ENCODE peak calls at places on chromosomes 16 and 17, in eight cellular contexts. H, X, Y, G, D, E, S and M are unnamed samples.

GRCh38 chr17:19705771-19706770 is 10.3 kb downstream of the SLC47A2 start:
- DNase-seq in H (no peak), X (no peak), Y (no peak), G (no peak), D (no peak), E (peak; percentile 70), S (no peak), M (no peak)

GRCh38 chr16:51542856-51543510 is 391.9 kb upstream of the SALL1 start:
- DNase-seq in H (no peak), X (no peak), Y (no peak), G (no peak), D (no peak), E (peak; percentile 68), S (no peak), M (no peak)

GRCh38 chr17:61185385-61185784 is 214.3 kb upstream of the TBX2 start:
- DNase-seq in H (no peak), X (no peak), Y (no peak), G (no peak), D (no peak), E (no peak), S (no peak), M (no peak)

GRCh38 chr17:46192484-46193245 is 564 bp downstream of the KANSL1 start:
- DNase-seq in H (peak; percentile 86), X (no peak), Y (peak; percentile 76), G (peak; percentile 68), D (peak; percentile 47), E (peak; percentile 85), S (peak; percentile 34), M (no peak)

GRCh38 chr17:76426853-76427252 is 26.1 kb downstream of the UBE2O start:
- DNase-seq in H (no peak), X (no peak), Y (no peak), G (no peak), D (no peak), E (no peak), S (no peak), M (no peak)

GRCh38 chr17:9994761-9995160 is 89.7 kb upstream of the RCVRN start:
- DNase-seq in H (no peak), X (no peak), Y (no peak), G (no peak), D (no peak), E (no peak), S (no peak), M (no peak)

GRCh38 chr17:71237903-71238538 is 882.8 kb upstream of the SOX9 start:
- DNase-seq in H (no peak), X (no peak), Y (no peak), G (no peak), D (peak; percentile 87), E (no peak), S (no peak), M (no peak)

GRCh38 chr17:58447039-58447975 is 30.0 kb upstream of the RNF43 start:
- DNase-seq in H (peak; percentile 60), X (peak; percentile 65), Y (peak; percentile 44), G (peak; percentile 75), D (peak; percentile 97), E (peak; percentile 88), S (peak; percentile 20), M (peak; percentile 89)

GRCh38 chr16:3774156-3774767 is 56.9 kb upstream of the TRAP1 start:
- DNase-seq in H (peak; percentile 88), X (no peak), Y (peak; percentile 59), G (peak; percentile 39), D (no peak), E (no peak), S (no peak), M (no peak)

GRCh38 chr17:78185981-78186688 is 717 bp downstream of the TK1 start:
- DNase-seq in H (peak; percentile 64), X (no peak), Y (peak; percentile 57), G (no peak), D (peak; percentile 57), E (peak; percentile 42), S (no peak), M (no peak)

GRCh38 chr16:16062023-16062932 is 112.9 kb downstream of the ABCC1 start:
- DNase-seq in H (no peak), X (no peak), Y (no peak), G (peak; percentile 28), D (no peak), E (peak; percentile 11), S (no peak), M (no peak)

GRCh38 chr17:56594528-56595418 is 1.3 kb downstream of the NOG start:
- DNase-seq in H (peak; percentile 24), X (no peak), Y (peak; percentile 11), G (no peak), D (peak; percentile 56), E (peak; percentile 63), S (no peak), M (no peak)

GRCh38 chr17:4854181-4854681 is 21.1 kb downstream of the MINK1 start:
- DNase-seq in H (no peak), X (no peak), Y (no peak), G (no peak), D (peak; percentile 5), E (no peak), S (no peak), M (no peak)

DNA sequence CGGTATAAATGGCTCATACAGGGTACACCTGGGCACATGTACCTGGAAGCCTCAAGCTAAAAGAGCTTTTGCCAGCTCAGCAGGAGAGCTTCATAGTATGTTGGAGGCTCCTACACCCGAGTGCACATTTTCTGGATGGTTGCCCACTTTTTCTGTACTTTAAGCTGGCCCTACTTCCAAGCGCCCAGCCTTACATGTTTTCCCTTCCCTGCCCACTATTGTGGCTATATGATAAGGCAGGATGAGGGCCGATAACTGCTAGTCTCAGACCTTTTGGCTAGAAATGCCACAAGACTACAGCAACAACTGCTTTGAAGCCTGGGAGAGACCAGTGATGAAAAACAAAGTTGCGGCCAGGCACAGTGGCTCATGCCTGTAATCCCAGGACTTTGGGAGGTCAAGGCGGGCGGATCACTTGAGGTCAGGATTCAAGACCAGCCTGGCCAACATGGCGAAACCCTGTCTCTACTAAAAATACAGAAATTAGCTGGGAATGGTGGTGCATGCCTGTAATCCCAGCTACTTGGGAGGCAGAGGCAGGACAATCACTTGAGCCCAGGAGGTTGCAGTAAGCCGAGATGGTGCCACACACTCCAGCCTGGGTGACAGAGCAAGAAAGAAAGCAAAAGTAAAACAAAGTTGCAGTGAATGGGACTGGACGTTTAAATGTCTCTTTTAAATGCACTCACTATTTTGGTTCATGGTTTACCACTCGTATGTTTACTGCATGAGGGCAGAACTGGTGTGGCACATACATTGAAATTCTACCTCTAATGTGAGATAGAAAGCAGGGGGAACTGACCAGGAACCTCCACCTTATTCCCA is 14.2 kb upstream of the MARCHF10 start:
- DNase-seq in H (no peak), X (no peak), Y (peak; percentile 16), G (peak; percentile 14), D (no peak), E (no peak), S (no peak), M (no peak)
- H3K4me1 ChIP-seq in H (peaks cover 14% of the 10 kb centered on the region), X (peaks cover 6% of the 10 kb centered on the region), Y (no peaks in the 10 kb centered on the region), G (peaks cover 9% of the 10 kb centered on the region), D (peaks cover 51% of the 10 kb centered on the region), E (peaks cover 24% of the 10 kb centered on the region), S (no peaks in the 10 kb centered on the region), M (peaks cover 9% of the 10 kb centered on the region)

GRCh38 chr17:66540131-66540781 is 237.8 kb downstream of the PRKCA start:
- DNase-seq in H (peak; percentile 61), X (no peak), Y (peak; percentile 69), G (no peak), D (peak; percentile 85), E (peak; percentile 69), S (no peak), M (peak; percentile 22)
- H3K4me1 ChIP-seq in H (peaks cover 20% of the 10 kb centered on the region), X (no peaks in the 10 kb centered on the region), Y (peaks cover 3% of the 10 kb centered on the region), G (peaks cover 5% of the 10 kb centered on the region), D (peaks cover 50% of the 10 kb centered on the region), E (peaks cover 19% of the 10 kb centered on the region), S (peaks cover 46% of the 10 kb centered on the region), M (peaks cover 8% of the 10 kb centered on the region)

GRCh38 chr17:50721194-50722010 is 2.0 kb downstream of the LUC7L3 start:
- DNase-seq in H (no peak), X (no peak), Y (no peak), G (no peak), D (no peak), E (no peak), S (no peak), M (no peak)
- H3K4me1 ChIP-seq in H (peaks cover 57% of the 10 kb centered on the region), X (peaks cover 27% of the 10 kb centered on the region), Y (peaks cover 10% of the 10 kb centered on the region), G (peaks cover 56% of the 10 kb centered on the region), D (peaks cover 27% of the 10 kb centered on the region), E (peaks cover 23% of the 10 kb centered on the region), S (peaks cover 51% of the 10 kb centered on the region), M (no peaks in the 10 kb centered on the region)

GRCh38 chr16:20352615-20353014 is at the start of gene UMOD:
- DNase-seq in H (no peak), X (no peak), Y (no peak), G (no peak), D (no peak), E (no peak), S (no peak), M (no peak)

GRCh38 chr16:20353379-20353778 is 864 bp upstream of the UMOD start:
- DNase-seq in H (no peak), X (no peak), Y (no peak), G (no peak), D (no peak), E (no peak), S (no peak), M (no peak)

GRCh38 chr16:20348365-20349185 is 3.9 kb downstream of the UMOD start:
- DNase-seq in H (no peak), X (no peak), Y (no peak), G (peak; percentile 76), D (no peak), E (peak; percentile 24), S (no peak), M (no peak)

GRCh38 chr16:20347666-20348364 is 4.7 kb downstream of the UMOD start:
- DNase-seq in H (no peak), X (no peak), Y (no peak), G (peak; percentile 75), D (no peak), E (no peak), S (no peak), M (no peak)

DNA sequence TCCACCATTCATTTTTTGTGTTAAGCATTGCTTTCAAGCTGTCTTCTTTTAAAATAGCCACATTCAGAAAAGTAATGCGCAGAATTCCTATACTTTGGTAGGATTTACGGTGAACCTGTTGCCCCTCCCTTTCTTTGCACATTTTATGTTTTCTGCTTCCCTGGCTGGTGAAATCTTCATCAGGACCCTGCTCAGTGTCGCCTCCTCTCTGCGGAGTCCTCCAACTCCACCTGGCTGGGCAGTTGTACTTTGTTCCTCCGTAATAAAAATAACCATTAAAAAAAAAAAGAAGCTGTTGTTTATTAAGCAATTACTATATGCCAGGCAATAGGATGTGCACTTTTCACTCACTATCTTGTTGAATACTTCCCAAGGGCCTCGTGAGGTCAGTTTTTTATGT is 2.9 kb downstream of the UMOD start:
- DNase-seq in H (no peak), X (no peak), Y (no peak), G (no peak), D (no peak), E (peak; percentile 17), S (no peak), M (no peak)
- H3K4me1 ChIP-seq in H (no peaks in the 10 kb centered on the region), X (no peaks in the 10 kb centered on the region), Y (no peaks in the 10 kb centered on the region), G (peaks cover 44% of the 10 kb centered on the region), D (no peaks in the 10 kb centered on the region), E (no peaks in the 10 kb centered on the region), S (no peaks in the 10 kb centered on the region), M (peaks cover 5% of the 10 kb centered on the region)